ENCODE peak calls at places on chromosomes 11 and 22, in six cellular contexts. One of them, this sample, is unnamed.

GRCh38 chr22:37740455-37741311 is 43.8 kb downstream of the TRIOBP start:
- DNase-seq in Peyer's patch: no peak
- DNase-seq in IMR-90: no peak
- DNase-seq in stomach: no peak
- DNase-seq in neural progenitor cell: no peak
- DNase-seq in AG10803: no peak
- DNase-seq in this sample: no peak

GRCh38 chr11:128506999-128507591 is 80.3 kb downstream of the ETS1 start:
- DNase-seq in Peyer's patch: no peak
- DNase-seq in IMR-90: peak; percentile 96
- DNase-seq in stomach: peak; percentile 81
- DNase-seq in neural progenitor cell: no peak
- DNase-seq in AG10803: peak; percentile 98
- DNase-seq in this sample: no peak

GRCh38 chr22:37442537-37442936 is 15.3 kb upstream of the ELFN2 start:
- DNase-seq in Peyer's patch: no peak
- DNase-seq in IMR-90: peak; percentile 45
- DNase-seq in stomach: no peak
- DNase-seq in neural progenitor cell: no peak
- DNase-seq in AG10803: no peak
- DNase-seq in this sample: no peak

GRCh38 chr11:6569706-6570105 is 33.7 kb downstream of the RRP8 start:
- DNase-seq in Peyer's patch: no peak
- DNase-seq in IMR-90: no peak
- DNase-seq in stomach: no peak
- DNase-seq in neural progenitor cell: no peak
- DNase-seq in AG10803: no peak
- DNase-seq in this sample: no peak

GRCh38 chr22:19723165-19723989 is at the start of gene GP1BB:
- DNase-seq in Peyer's patch: no peak
- DNase-seq in IMR-90: no peak
- DNase-seq in stomach: peak; percentile 68
- DNase-seq in neural progenitor cell: peak; percentile 81
- DNase-seq in AG10803: no peak
- DNase-seq in this sample: peak; percentile 57

GRCh38 chr11:111777094-111778046 is 11.2 kb upstream of the PPP2R1B start:
- DNase-seq in Peyer's patch: no peak
- DNase-seq in IMR-90: peak; percentile 82
- DNase-seq in stomach: no peak
- DNase-seq in neural progenitor cell: peak; percentile 78
- DNase-seq in AG10803: peak; percentile 82
- DNase-seq in this sample: peak; percentile 8

GRCh38 chr11:46322759-46323158 is 24.5 kb upstream of the DGKZ start:
- DNase-seq in Peyer's patch: no peak
- DNase-seq in IMR-90: peak; percentile 35
- DNase-seq in stomach: no peak
- DNase-seq in neural progenitor cell: peak; percentile 27
- DNase-seq in AG10803: peak; percentile 46
- DNase-seq in this sample: no peak

GRCh38 chr11:120883404-120884135 is 140.3 kb upstream of the TBCEL start:
- DNase-seq in Peyer's patch: no peak
- DNase-seq in IMR-90: peak; percentile 54
- DNase-seq in stomach: no peak
- DNase-seq in neural progenitor cell: peak; percentile 25
- DNase-seq in AG10803: peak; percentile 59
- DNase-seq in this sample: no peak

GRCh38 chr22:41197046-41197807 is 7.9 kb upstream of the L3MBTL2 start:
- DNase-seq in Peyer's patch: peak; percentile 80
- DNase-seq in IMR-90: peak; percentile 35
- DNase-seq in stomach: peak; percentile 83
- DNase-seq in neural progenitor cell: peak; percentile 93
- DNase-seq in AG10803: peak; percentile 27
- DNase-seq in this sample: peak; percentile 67

GRCh38 chr11:34837246-34837856 is 78.8 kb downstream of the APIP start:
- DNase-seq in Peyer's patch: no peak
- DNase-seq in IMR-90: no peak
- DNase-seq in stomach: no peak
- DNase-seq in neural progenitor cell: no peak
- DNase-seq in AG10803: no peak
- DNase-seq in this sample: no peak

GRCh38 chr11:112100457-112100856 is 13.8 kb downstream of the SDHD start:
- DNase-seq in Peyer's patch: no peak
- DNase-seq in IMR-90: peak; percentile 80
- DNase-seq in stomach: no peak
- DNase-seq in neural progenitor cell: no peak
- DNase-seq in AG10803: no peak
- DNase-seq in this sample: no peak

GRCh38 chr11:71112990-71113389 is 139.4 kb downstream of the SHANK2 start:
- DNase-seq in Peyer's patch: no peak
- DNase-seq in IMR-90: no peak
- DNase-seq in stomach: no peak
- DNase-seq in neural progenitor cell: no peak
- DNase-seq in AG10803: no peak
- DNase-seq in this sample: no peak

GRCh38 chr11:64583296-64584262 is 7.4 kb upstream of the SLC22A12 start:
- DNase-seq in Peyer's patch: no peak
- DNase-seq in IMR-90: no peak
- DNase-seq in stomach: no peak
- DNase-seq in neural progenitor cell: no peak
- DNase-seq in AG10803: peak; percentile 6
- DNase-seq in this sample: no peak

GRCh38 chr11:33842236-33842915 is 49.5 kb downstream of the LMO2 start:
- DNase-seq in Peyer's patch: no peak
- DNase-seq in IMR-90: no peak
- DNase-seq in stomach: no peak
- DNase-seq in neural progenitor cell: no peak
- DNase-seq in AG10803: no peak
- DNase-seq in this sample: no peak

GRCh38 chr11:116857316-116857715 is 19.9 kb upstream of the APOA1 start:
- DNase-seq in Peyer's patch: no peak
- DNase-seq in IMR-90: peak; percentile 26
- DNase-seq in stomach: no peak
- DNase-seq in neural progenitor cell: no peak
- DNase-seq in AG10803: peak; percentile 64
- DNase-seq in this sample: no peak

GRCh38 chr22:24981066-24981465 is 28.6 kb downstream of the KIAA1671 start:
- DNase-seq in Peyer's patch: no peak
- DNase-seq in IMR-90: no peak
- DNase-seq in stomach: no peak
- DNase-seq in neural progenitor cell: no peak
- DNase-seq in AG10803: no peak
- DNase-seq in this sample: no peak

GRCh38 chr11:46914363-46914762 is 4.0 kb downstream of the LRP4 start:
- DNase-seq in Peyer's patch: no peak
- DNase-seq in IMR-90: peak; percentile 75
- DNase-seq in stomach: no peak
- DNase-seq in neural progenitor cell: peak; percentile 66
- DNase-seq in AG10803: peak; percentile 75
- DNase-seq in this sample: no peak

GRCh38 chr11:121610706-121611105 is 157.9 kb upstream of the SORL1-AS1 start:
- DNase-seq in Peyer's patch: no peak
- DNase-seq in IMR-90: no peak
- DNase-seq in stomach: no peak
- DNase-seq in neural progenitor cell: no peak
- DNase-seq in AG10803: no peak
- DNase-seq in this sample: no peak

GRCh38 chr22:45240810-45241631 is at the start of gene KIAA0930:
- DNase-seq in Peyer's patch: peak; percentile 80
- DNase-seq in IMR-90: peak; percentile 68
- DNase-seq in stomach: peak; percentile 81
- DNase-seq in neural progenitor cell: peak; percentile 93
- DNase-seq in AG10803: peak; percentile 59
- DNase-seq in this sample: peak; percentile 78

GRCh38 chr22:44181912-44182590 is 1.3 kb downstream of the PARVG start:
- DNase-seq in Peyer's patch: no peak
- DNase-seq in IMR-90: no peak
- DNase-seq in stomach: no peak
- DNase-seq in neural progenitor cell: no peak
- DNase-seq in AG10803: no peak
- DNase-seq in this sample: no peak

GRCh38 chr11:56910046-56910753 is 78.5 kb upstream of the OR5AK2 start:
- DNase-seq in Peyer's patch: no peak
- DNase-seq in IMR-90: no peak
- DNase-seq in stomach: no peak
- DNase-seq in neural progenitor cell: no peak
- DNase-seq in AG10803: no peak
- DNase-seq in this sample: no peak

GRCh38 chr11:9046376-9046775 is 42.6 kb upstream of the NRIP3 start:
- DNase-seq in Peyer's patch: no peak
- DNase-seq in IMR-90: no peak
- DNase-seq in stomach: no peak
- DNase-seq in neural progenitor cell: no peak
- DNase-seq in AG10803: no peak
- DNase-seq in this sample: no peak

GRCh38 chr22:44458044-44459020 is 39.7 kb downstream of the RTL6 start:
- DNase-seq in Peyer's patch: no peak
- DNase-seq in IMR-90: no peak
- DNase-seq in stomach: no peak
- DNase-seq in neural progenitor cell: no peak
- DNase-seq in AG10803: no peak
- DNase-seq in this sample: no peak

GRCh38 chr11:60206616-60207015 is 23.7 kb upstream of the MS4A6A start:
- DNase-seq in Peyer's patch: no peak
- DNase-seq in IMR-90: no peak
- DNase-seq in stomach: no peak
- DNase-seq in neural progenitor cell: no peak
- DNase-seq in AG10803: no peak
- DNase-seq in this sample: no peak

GRCh38 chr11:104668797-104669463 is 229.3 kb downstream of the CASP12 start:
- DNase-seq in Peyer's patch: no peak
- DNase-seq in IMR-90: peak; percentile 94
- DNase-seq in stomach: no peak
- DNase-seq in neural progenitor cell: no peak
- DNase-seq in AG10803: peak; percentile 73
- DNase-seq in this sample: no peak

GRCh38 chr22:17783317-17783716 is 9.0 kb upstream of the BID start:
- DNase-seq in Peyer's patch: no peak
- DNase-seq in IMR-90: no peak
- DNase-seq in stomach: no peak
- DNase-seq in neural progenitor cell: no peak
- DNase-seq in AG10803: no peak
- DNase-seq in this sample: no peak

GRCh38 chr11:27173545-27173944 is 132.9 kb downstream of the BBOX1 start:
- DNase-seq in Peyer's patch: no peak
- DNase-seq in IMR-90: no peak
- DNase-seq in stomach: no peak
- DNase-seq in neural progenitor cell: no peak
- DNase-seq in AG10803: no peak
- DNase-seq in this sample: no peak

GRCh38 chr11:16925495-16926065 is 88.6 kb downstream of the PLEKHA7 start:
- DNase-seq in Peyer's patch: no peak
- DNase-seq in IMR-90: no peak
- DNase-seq in stomach: no peak
- DNase-seq in neural progenitor cell: peak; percentile 91
- DNase-seq in AG10803: peak; percentile 9
- DNase-seq in this sample: peak; percentile 52

GRCh38 chr22:33923660-33924246 is 3.5 kb upstream of the LARGE1 start:
- DNase-seq in Peyer's patch: peak; percentile 64
- DNase-seq in IMR-90: peak; percentile 74
- DNase-seq in stomach: peak; percentile 71
- DNase-seq in neural progenitor cell: peak; percentile 94
- DNase-seq in AG10803: peak; percentile 74
- DNase-seq in this sample: peak; percentile 70

GRCh38 chr11:115470928-115471327 is 33.3 kb downstream of the CADM1 start:
- DNase-seq in Peyer's patch: no peak
- DNase-seq in IMR-90: no peak
- DNase-seq in stomach: no peak
- DNase-seq in neural progenitor cell: no peak
- DNase-seq in AG10803: no peak
- DNase-seq in this sample: no peak

GRCh38 chr11:20337526-20338154 is 25.9 kb upstream of the HTATIP2 start:
- DNase-seq in Peyer's patch: no peak
- DNase-seq in IMR-90: peak; percentile 11
- DNase-seq in stomach: no peak
- DNase-seq in neural progenitor cell: peak; percentile 81
- DNase-seq in AG10803: no peak
- DNase-seq in this sample: peak; percentile 44
- TF ChIP-seq CTCF in Peyer's patch: no peak
- TF ChIP-seq CTCF in IMR-90: peak; percentile 30
- TF ChIP-seq CTCF in stomach: no peak
- TF ChIP-seq CTCF in neural progenitor cell: peak; percentile 76
- TF ChIP-seq CTCF in AG10803: peak; percentile 48
- TF ChIP-seq CTCF in this sample: peak; percentile 52

GRCh38 chr11:76278526-76278925 is 72.2 kb upstream of the WNT11 start:
- DNase-seq in Peyer's patch: no peak
- DNase-seq in IMR-90: no peak
- DNase-seq in stomach: no peak
- DNase-seq in neural progenitor cell: no peak
- DNase-seq in AG10803: no peak
- DNase-seq in this sample: no peak
- TF ChIP-seq CTCF in Peyer's patch: no peak
- TF ChIP-seq CTCF in IMR-90: no peak
- TF ChIP-seq CTCF in stomach: no peak
- TF ChIP-seq CTCF in neural progenitor cell: no peak
- TF ChIP-seq CTCF in AG10803: no peak
- TF ChIP-seq CTCF in this sample: no peak

GRCh38 chr11:96798445-96798844 is 408.6 kb downstream of the JRKL start:
- DNase-seq in Peyer's patch: no peak
- DNase-seq in IMR-90: no peak
- DNase-seq in stomach: no peak
- DNase-seq in neural progenitor cell: no peak
- DNase-seq in AG10803: no peak
- DNase-seq in this sample: no peak

GRCh38 chr11:96794152-96794551 is 404.3 kb downstream of the JRKL start:
- DNase-seq in Peyer's patch: no peak
- DNase-seq in IMR-90: no peak
- DNase-seq in stomach: no peak
- DNase-seq in neural progenitor cell: peak; percentile 43
- DNase-seq in AG10803: no peak
- DNase-seq in this sample: no peak
- TF ChIP-seq CTCF in Peyer's patch: no peak
- TF ChIP-seq CTCF in IMR-90: peak; percentile 3
- TF ChIP-seq CTCF in stomach: no peak
- TF ChIP-seq CTCF in neural progenitor cell: peak; percentile 38
- TF ChIP-seq CTCF in AG10803: no peak
- TF ChIP-seq CTCF in this sample: no peak

DNA sequence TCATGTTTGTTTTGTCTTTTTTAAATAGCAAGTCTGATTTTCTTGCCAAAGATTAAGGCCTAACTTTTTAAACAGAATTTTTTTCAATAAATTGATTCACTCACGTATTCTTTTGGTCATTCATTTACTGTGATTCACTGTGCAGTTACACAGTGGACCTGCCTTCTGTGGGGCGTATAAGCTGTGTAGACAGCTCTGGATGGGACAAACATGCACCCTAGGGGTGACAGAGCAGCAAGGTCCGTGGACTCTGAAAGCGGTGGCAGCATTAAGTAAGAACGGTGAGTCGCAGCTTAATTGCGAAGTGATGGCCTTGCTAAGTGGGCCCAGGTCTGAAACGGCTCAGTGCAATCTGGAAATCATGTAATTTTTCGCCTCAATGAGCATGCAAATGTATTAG is 113.2 kb downstream of the SPATA19 start:
- DNase-seq in Peyer's patch: no peak
- DNase-seq in IMR-90: no peak
- DNase-seq in stomach: no peak
- DNase-seq in neural progenitor cell: no peak
- DNase-seq in AG10803: no peak
- DNase-seq in this sample: no peak
- TF ChIP-seq CTCF in Peyer's patch: no peak
- TF ChIP-seq CTCF in IMR-90: no peak
- TF ChIP-seq CTCF in stomach: no peak
- TF ChIP-seq CTCF in neural progenitor cell: no peak
- TF ChIP-seq CTCF in AG10803: no peak
- TF ChIP-seq CTCF in this sample: no peak

This sample was measured in endothelial cell.